ENCODE peak calls at places on chromosomes 13 and 19, in five cellular contexts. T is upper lobe of left lung, B is IMR-90, P is heart right ventricle, R is right atrium auricular region. X is an unnamed sample.

GRCh38 chr19:41926028-41926860 is 2.0 kb downstream of the ERFL start:
- DNase-seq in T (no peak), B (no peak), P (no peak), R (no peak), X (no peak)

GRCh38 chr13:33932765-33933406 is 114.9 kb downstream of the RFC3 start:
- DNase-seq in T (no peak), B (peak), P (no peak), R (no peak), X (no peak)

GRCh38 chr13:33764716-33765115 is 53.2 kb upstream of the RFC3 start:
- DNase-seq in T (no peak), B (no peak), P (no peak), R (no peak), X (no peak)

GRCh38 chr13:40189885-40190655 is 476.4 kb downstream of the FOXO1 start:
- DNase-seq in T (no peak), B (no peak), P (no peak), R (no peak), X (no peak)

GRCh38 chr13:42615691-42616090 is 41.7 kb downstream of the TNFSF11 start:
- DNase-seq in T (no peak), B (peak), P (no peak), R (no peak), X (peak)

GRCh38 chr13:114007566-114007965 is 33.7 kb upstream of the C13orf46 start:
- DNase-seq in T (no peak), B (no peak), P (no peak), R (no peak), X (no peak)

GRCh38 chr19:463483-464130 is 2.8 kb upstream of the SHC2 start:
- DNase-seq in T (no peak), B (no peak), P (no peak), R (no peak), X (no peak)

GRCh38 chr19:43984687-43985000 is 656 bp downstream of the ZNF155 start:
- DNase-seq in T (no peak), B (no peak), P (peak), R (no peak), X (no peak)

GRCh38 chr19:27675771-27676170 is 1537.2 kb downstream of the UQCRFS1 start:
- DNase-seq in T (no peak), B (no peak), P (no peak), R (no peak), X (no peak)

GRCh38 chr19:9075064-9075964 is 11.5 kb upstream of the OR1M1 start:
- DNase-seq in T (peak), B (peak), P (peak), R (peak), X (peak)

GRCh38 chr19:41734156-41734555 is 21.2 kb upstream of the CEACAM6 start:
- DNase-seq in T (no peak), B (no peak), P (no peak), R (no peak), X (no peak)

GRCh38 chr13:110546933-110547332 is 14.6 kb downstream of the RAB20 start:
- DNase-seq in T (peak), B (peak), P (peak), R (peak), X (peak)

DNA sequence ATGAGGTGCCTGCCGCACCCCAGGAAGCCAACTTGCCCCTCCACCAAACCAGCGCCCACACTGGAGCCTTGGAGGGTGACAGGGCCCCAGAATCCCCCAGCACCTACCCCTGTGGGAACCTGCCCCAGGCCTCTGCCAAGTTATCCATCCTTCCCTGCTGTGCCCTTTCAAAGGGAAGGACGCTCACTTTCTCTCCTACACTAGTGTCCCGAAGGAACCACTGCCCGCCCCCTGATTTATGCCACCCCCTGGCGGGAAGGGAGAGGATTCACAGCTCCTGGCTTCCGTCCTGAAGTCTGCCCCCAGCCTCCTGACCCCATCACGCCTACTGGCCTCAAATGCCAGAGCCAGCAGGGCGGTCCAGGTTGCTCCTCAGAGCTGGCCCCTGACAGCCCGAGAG is 1.4 kb downstream of the EVI5L start:
- DNase-seq in T (no peak), B (peak), P (no peak), R (no peak), X (peak)
- TF ChIP-seq CTCF in T (no peak), B (peak), P (no peak), R (no peak), X (peak)

DNA sequence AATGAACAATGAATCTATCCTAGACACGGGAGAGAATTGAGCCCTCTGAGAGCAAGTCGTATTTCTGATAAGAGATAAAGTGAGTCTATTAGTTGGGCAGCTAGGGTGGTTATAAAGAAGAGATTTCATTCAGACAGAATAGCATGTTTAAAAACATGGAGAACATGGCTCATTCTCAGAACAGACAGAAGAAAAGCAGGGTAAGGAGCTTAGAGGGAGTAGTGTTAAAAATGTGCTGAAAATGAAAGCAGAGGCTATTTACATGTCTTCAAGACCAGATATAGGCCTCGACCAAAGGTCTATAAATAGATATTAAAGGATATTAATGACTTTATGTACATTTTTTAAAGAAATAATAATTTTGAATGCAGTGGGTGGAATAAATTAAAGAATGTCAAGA is 149.5 kb downstream of the SLITRK1 start:
- DNase-seq in T (no peak), B (no peak), P (no peak), R (no peak), X (no peak)
- H3K4me3 ChIP-seq in T (no peak), B (no peak), P (no peak), R (no peak), X (no peak)

GRCh38 chr13:95698047-95698749 is 21.3 kb downstream of the DNAJC3 start:
- DNase-seq in T (no peak), B (peak), P (no peak), R (no peak), X (peak)
- TF ChIP-seq CTCF in T (no peak), B (peak), P (no peak), R (peak), X (peak)

GRCh38 chr19:19514215-19514633 is 1.1 kb downstream of the TSSK6 start:
- DNase-seq in T (no peak), B (no peak), P (peak), R (peak), X (peak)
- H3K4me3 ChIP-seq in T (no peak), B (no peak), P (peak), R (peak), X (peak)

GRCh38 chr19:6412111-6412999 is 12.3 kb downstream of the KHSRP start:
- DNase-seq in T (peak), B (no peak), P (no peak), R (no peak), X (no peak)
- TF ChIP-seq CTCF in T (no peak), B (peak), P (peak), R (peak), X (peak)

X was measured in fibroblast of mammary gland.